ENCODE peak calls at places on chromosomes 13 and 19, in five cellular contexts. W is activated T-cell treated with anti-CD3 and anti-CD28 coated beads for 1 hour; Q is SIG-M5; M is activated naive CD8-positive, alpha-beta T cell treated with anti-CD3 and anti-CD28 coated beads, Interleukin-2, amount 50 U/mL, for 24 hours; J is BJ. D is an unnamed sample.

GRCh38 chr19:18401580-18402112 is 4.2 kb upstream of the LRRC25 start:
- DNase-seq in M (no peak), W (no peak), J (no peak), Q (peak; percentile 94), D (peak; percentile 67)

GRCh38 chr13:74040200-74040599 is 94.0 kb downstream of the KLF12 start:
- DNase-seq in J (no peak), W (no peak), Q (no peak), M (peak; percentile 35), D (no peak)

GRCh38 chr19:38543807-38544568 is 73.8 kb downstream of the MAP4K1 start:
- DNase-seq in J (peak; percentile 40), M (no peak), Q (no peak), W (no peak), D (peak; percentile 80)

GRCh38 chr13:110216403-110217041 is 90.4 kb downstream of the COL4A1 start:
- DNase-seq in W (no peak), Q (no peak), M (no peak), J (no peak), D (no peak)

GRCh38 chr19:39145180-39145953 is 19.8 kb downstream of the PAK4 start:
- DNase-seq in M (no peak), W (no peak), J (no peak), Q (no peak), D (no peak)

GRCh38 chr13:79477968-79478367 is 3.0 kb upstream of the NDFIP2 start:
- DNase-seq in M (no peak), J (no peak), W (no peak), Q (no peak), D (no peak)

GRCh38 chr13:40505196-40505595 is 161.2 kb downstream of the FOXO1 start:
- DNase-seq in Q (no peak), M (no peak), J (no peak), W (no peak), D (no peak)

GRCh38 chr13:80783926-80784325 is 443.0 kb upstream of the SPRY2 start:
- DNase-seq in Q (no peak), W (no peak), J (no peak), M (no peak), D (no peak)

GRCh38 chr13:29428310-29428991 is 167.0 kb downstream of the SLC7A1 start:
- DNase-seq in J (no peak), W (no peak), Q (no peak), M (no peak), D (no peak)